ENCODE peak calls at places on chromosomes 13 and 19, in five cellular contexts. Z is GM20000, I is AG04450, F is kidney, X is A549. M is an unnamed sample.

GRCh38 chr13:76148926-76149325 is 512.8 kb downstream of the LMO7 start:
- DNase-seq in F (no peak), I (peak), Z (no peak), X (no peak), M (no peak)

GRCh38 chr19:46254776-46255175 is 25.2 kb downstream of the IGFL1 start:
- DNase-seq in X (no peak), I (no peak), F (no peak), Z (no peak), M (no peak)

GRCh38 chr13:114235697-114236096 is 1.0 kb downstream of the CDC16 start:
- DNase-seq in F (no peak), I (no peak), X (no peak), Z (no peak), M (no peak)

GRCh38 chr19:18699403-18700054 is 16.0 kb downstream of the CRTC1 start:
- DNase-seq in F (no peak), Z (no peak), I (no peak), X (no peak), M (no peak)

GRCh38 chr13:91406619-91407018 is 8.2 kb downstream of the GPC5 start:
- DNase-seq in F (no peak), X (peak), I (no peak), Z (peak), M (no peak)

GRCh38 chr13:75803175-75803611 is 167.1 kb downstream of the LMO7 start:
- DNase-seq in X (no peak), Z (peak), I (no peak), F (no peak), M (no peak)

GRCh38 chr19:41808663-41809566 is 12.5 kb downstream of the CEACAM3 start:
- DNase-seq in Z (no peak), X (no peak), I (no peak), F (no peak), M (no peak)

GRCh38 chr13:29758591-29759114 is 91.8 kb downstream of the UBL3 start:
- DNase-seq in X (no peak), I (no peak), F (no peak), Z (peak), M (no peak)

GRCh38 chr19:4829001-4829712 is 2.4 kb downstream of the TICAM1 start:
- DNase-seq in I (no peak), Z (peak), F (no peak), X (no peak), M (no peak)

GRCh38 chr13:73273276-73273675 is 214.5 kb downstream of the KLF5 start:
- DNase-seq in F (no peak), X (no peak), I (no peak), Z (no peak), M (no peak)

GRCh38 chr19:35437152-35437951 is 10.7 kb upstream of the FFAR2 start:
- DNase-seq in I (no peak), F (no peak), Z (no peak), X (peak), M (no peak)

GRCh38 chr13:46057251-46058015 is 4.9 kb upstream of the ZC3H13 start:
- DNase-seq in I (no peak), X (no peak), Z (no peak), F (no peak), M (no peak)

GRCh38 chr13:40236566-40237168 is 429.8 kb downstream of the FOXO1 start:
- DNase-seq in Z (no peak), X (no peak), F (no peak), I (no peak), M (no peak)

GRCh38 chr19:17323274-17323972 is 11.2 kb downstream of the ANO8 start:
- DNase-seq in F (no peak), X (no peak), I (no peak), Z (no peak), M (no peak)

GRCh38 chr19:29666634-29667389 is 1.6 kb downstream of the PLEKHF1 start:
- DNase-seq in X (no peak), F (peak), I (no peak), Z (no peak), M (no peak)

GRCh38 chr13:110008816-110009215 is 222.4 kb upstream of the IRS2 start:
- DNase-seq in F (no peak), I (no peak), Z (no peak), X (no peak), M (no peak)

GRCh38 chr19:57558525-57558924 is 1.1 kb downstream of the ZNF550 start:
- DNase-seq in Z (no peak), F (no peak), I (no peak), X (no peak), M (no peak)

DNA sequence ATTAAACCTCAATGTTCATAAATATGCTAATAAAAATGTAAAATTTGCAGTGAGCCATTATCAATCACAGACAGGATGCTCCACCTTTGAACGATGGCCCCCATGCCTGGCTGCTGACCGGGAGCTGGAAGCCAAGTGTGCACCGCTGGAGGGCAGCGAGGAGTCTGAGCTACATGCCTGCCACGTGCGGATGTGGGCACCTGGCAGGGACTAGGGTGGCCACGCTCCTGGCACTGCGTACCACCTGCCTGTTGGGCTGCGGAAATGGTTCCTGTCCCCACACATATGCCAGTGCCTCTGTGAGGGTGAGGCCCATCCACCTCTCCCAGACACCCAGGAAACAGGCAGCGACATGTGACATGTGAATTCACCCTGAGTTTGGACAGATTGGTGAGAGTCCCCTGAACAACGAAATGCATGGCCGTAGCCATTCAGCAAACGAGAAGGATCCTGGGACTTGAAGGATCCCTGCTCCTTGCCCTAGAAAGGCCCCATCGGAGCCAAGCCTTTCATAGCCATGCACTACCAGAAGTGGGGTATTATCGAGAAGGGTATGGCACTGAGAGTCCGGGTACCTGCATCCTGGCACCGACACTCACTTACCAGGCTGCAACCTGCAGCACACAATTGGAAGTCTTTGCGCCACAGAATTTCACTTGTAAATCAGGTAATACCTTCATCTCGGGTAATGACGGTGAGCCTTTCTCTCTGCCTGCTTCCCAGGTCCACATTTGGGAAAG is 35.8 kb downstream of the TSHZ3 start:
- DNase-seq in X (no peak), I (no peak), Z (no peak), F (no peak), M (no peak)
- TF ChIP-seq CTCF in X (no peak), I (no peak), Z (no peak), F (no peak), M (no peak)

GRCh38 chr19:14320253-14320652 is 61.0 kb upstream of the ADGRE5 start:
- DNase-seq in F (no peak), X (no peak), Z (no peak), I (no peak), M (no peak)

GRCh38 chr19:14328406-14328805 is 52.8 kb upstream of the ADGRE5 start:
- DNase-seq in I (no peak), X (no peak), Z (no peak), F (no peak), M (no peak)

GRCh38 chr19:14322889-14323463 is 58.3 kb upstream of the ADGRE5 start:
- DNase-seq in Z (no peak), X (no peak), F (no peak), I (no peak), M (no peak)

GRCh38 chr19:14325863-14326262 is 55.4 kb upstream of the ADGRE5 start:
- DNase-seq in X (peak), F (no peak), Z (no peak), I (no peak), M (no peak)

GRCh38 chr19:14325134-14325533 is 56.1 kb upstream of the ADGRE5 start:
- DNase-seq in X (no peak), Z (no peak), I (no peak), F (no peak), M (no peak)
- TF ChIP-seq CTCF in X (no peak), Z (no peak), I (no peak), F (no peak), M (no peak)

GRCh38 chr19:33332248-33332647 is 29.9 kb upstream of the CEBPA start:
- DNase-seq in Z (no peak), F (no peak), X (no peak), I (no peak), M (no peak)

GRCh38 chr19:33334271-33334670 is 31.9 kb upstream of the CEBPA start:
- DNase-seq in F (no peak), X (no peak), I (no peak), Z (no peak), M (no peak)

GRCh38 chr19:33333151-33333550 is 30.8 kb upstream of the CEBPA start:
- DNase-seq in Z (no peak), F (no peak), X (no peak), I (no peak), M (no peak)

GRCh38 chr19:33335446-33335845 is 33.1 kb upstream of the CEBPA start:
- DNase-seq in X (no peak), I (no peak), F (no peak), Z (no peak), M (no peak)

GRCh38 chr19:33333615-33334014 is 31.3 kb upstream of the CEBPA start:
- DNase-seq in Z (no peak), I (no peak), X (no peak), F (no peak), M (no peak)
- TF ChIP-seq CTCF in Z (no peak), I (no peak), X (no peak), F (no peak), M (no peak)

GRCh38 chr13:33867472-33867871 is 49.5 kb downstream of the RFC3 start:
- DNase-seq in Z (no peak), F (no peak), I (no peak), X (no peak), M (no peak)
- TF ChIP-seq CTCF in Z (no peak), F (no peak), I (peak), X (no peak), M (peak)

GRCh38 chr13:42715909-42716308 is 65.5 kb upstream of the FAM216B start:
- DNase-seq in X (no peak), F (no peak), I (no peak), Z (no peak), M (no peak)

GRCh38 chr13:42722883-42723539 is 58.4 kb upstream of the FAM216B start:
- DNase-seq in F (no peak), X (no peak), I (no peak), Z (no peak), M (no peak)

GRCh38 chr13:42720858-42721219 is 60.5 kb upstream of the FAM216B start:
- DNase-seq in I (no peak), Z (no peak), F (no peak), X (no peak), M (no peak)

DNA sequence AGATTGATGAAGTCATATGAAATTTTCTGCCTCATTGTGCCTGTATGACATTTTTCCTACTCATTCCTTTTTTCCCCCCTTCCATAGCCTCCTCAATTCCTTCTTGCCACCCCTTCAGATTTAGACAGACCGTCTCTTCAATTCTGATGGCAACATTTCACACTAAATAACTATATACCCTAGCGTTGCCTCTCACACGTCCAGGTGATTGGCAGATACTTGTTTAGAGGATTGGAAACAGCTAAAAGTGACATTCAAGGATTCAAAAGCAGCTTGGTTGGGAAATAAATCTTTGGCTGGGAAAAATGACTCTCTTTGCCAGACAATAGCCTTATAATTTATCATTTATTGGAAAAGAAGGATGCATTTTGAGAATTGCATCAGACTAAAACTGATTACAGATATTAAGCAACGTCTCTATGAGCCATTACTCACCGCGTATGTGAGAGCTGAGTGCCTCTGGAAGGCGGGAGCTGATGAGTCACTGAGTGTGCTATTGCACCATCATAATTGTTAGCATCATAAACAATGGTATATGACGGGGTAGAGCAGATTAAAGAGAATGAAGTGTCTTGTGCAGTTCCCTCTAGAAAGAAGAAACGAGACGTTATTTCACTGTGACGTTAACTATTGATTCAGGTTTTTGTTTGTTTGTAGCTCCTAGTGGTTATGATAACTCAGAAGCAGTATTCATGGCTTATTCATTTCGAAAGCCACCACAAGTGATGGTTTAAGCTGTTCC is 61.1 kb upstream of the FAM216B start:
- DNase-seq in I (peak), Z (no peak), X (peak), F (no peak), M (no peak)
- TF ChIP-seq CTCF in I (no peak), Z (no peak), X (no peak), F (no peak), M (no peak)

DNA sequence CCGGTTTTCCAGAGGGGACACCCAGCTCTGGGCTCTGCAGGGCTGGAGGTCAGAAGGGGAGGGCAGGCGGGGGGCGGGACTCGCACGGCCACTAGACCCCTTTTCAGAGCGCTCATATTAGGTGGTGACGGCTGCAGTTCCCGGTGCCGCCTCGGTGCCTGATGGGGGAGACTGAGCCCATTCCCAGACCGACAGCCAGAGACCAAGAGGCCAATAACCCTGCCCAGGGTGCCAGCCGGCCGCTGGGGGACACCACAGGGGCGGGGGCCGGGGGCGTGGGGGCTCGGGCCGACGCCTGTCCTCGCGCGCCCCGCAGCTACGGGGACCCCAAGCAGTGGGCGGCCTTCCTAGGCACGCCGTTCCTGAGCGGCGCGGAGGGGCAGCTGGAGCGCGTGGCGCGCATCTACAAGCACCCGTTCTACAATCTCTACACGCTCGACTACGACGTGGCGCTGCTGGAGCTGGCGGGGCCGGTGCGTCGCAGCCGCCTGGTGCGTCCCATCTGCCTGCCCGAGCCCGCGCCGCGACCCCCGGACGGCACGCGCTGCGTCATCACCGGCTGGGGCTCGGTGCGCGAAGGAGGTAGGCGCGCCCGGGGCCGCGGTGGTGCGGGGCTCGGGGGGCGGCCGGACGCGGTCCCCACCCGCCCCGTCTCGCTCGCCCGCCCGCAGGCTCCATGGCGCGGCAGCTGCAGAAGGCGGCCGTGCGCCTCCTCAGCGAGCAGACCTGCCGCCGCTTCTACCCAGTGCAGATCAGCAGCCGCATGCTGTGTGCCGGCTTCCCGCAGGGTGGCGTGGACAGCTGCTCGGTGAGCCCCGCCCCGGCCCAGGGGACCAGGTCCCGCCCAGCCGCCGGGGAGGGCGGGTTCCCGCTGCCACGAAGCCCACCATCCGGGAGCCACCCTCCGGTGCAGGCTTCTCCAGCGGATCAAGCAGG is 2.4 kb downstream of the TIMM13 start:
- DNase-seq in I (peak), Z (no peak), X (no peak), F (no peak), M (no peak)
- TF ChIP-seq CTCF in I (peak), Z (no peak), X (no peak), F (no peak), M (peak)

M was measured in chondrocyte.